ENCODE peak calls at places on chromosomes 1 and 21, in eight cellular contexts. J, N, M, A, U, T, O and D are unnamed samples. For H3K27me3, the result is how much of the 10 kb centered on the place peaks cover.

GRCh38 chr1:108199231-108199657 is 899 bp downstream of the SLC25A24 start:
- DNase-seq in J (no peak), N (peak), M (no peak), A (no peak), U (no peak), T (peak), O (peak), D (no peak)

GRCh38 chr1:174051956-174052355 is 29.8 kb upstream of the RC3H1 start:
- DNase-seq in J (no peak), N (no peak), M (no peak), A (no peak), U (peak), T (no peak), O (peak), D (no peak)

GRCh38 chr1:54248966-54249365 is 49.0 kb downstream of the MRPL37 start:
- DNase-seq in J (no peak), N (no peak), M (no peak), A (no peak), U (no peak), T (no peak), O (no peak), D (no peak)

GRCh38 chr1:1763657-1764621 is 14.3 kb downstream of the NADK start:
- DNase-seq in J (no peak), N (no peak), M (peak), A (peak), U (peak), T (no peak), O (no peak), D (peak)

GRCh38 chr1:41802532-41803501 is 115.9 kb downstream of the HIVEP3 start:
- DNase-seq in J (no peak), N (no peak), M (peak), A (no peak), U (peak), T (no peak), O (no peak), D (peak)

GRCh38 chr1:10873189-10873588 is 76.7 kb upstream of the CASZ1 start:
- DNase-seq in J (no peak), N (no peak), M (no peak), A (no peak), U (no peak), T (no peak), O (peak), D (no peak)

GRCh38 chr1:233714631-233715217 is 100.8 kb downstream of the KCNK1 start:
- DNase-seq in J (no peak), N (no peak), M (no peak), A (peak), U (no peak), T (no peak), O (no peak), D (no peak)

GRCh38 chr1:151612506-151613274 is 840 bp downstream of the SNX27 start:
- DNase-seq in J (no peak), N (peak), M (peak), A (no peak), U (no peak), T (peak), O (peak), D (peak)

GRCh38 chr1:198549863-198550262 is 9.4 kb upstream of the ATP6V1G3 start:
- DNase-seq in J (no peak), N (no peak), M (no peak), A (no peak), U (no peak), T (no peak), O (no peak), D (no peak)

GRCh38 chr1:167344112-167344511 is 123.4 kb downstream of the POU2F1 start:
- DNase-seq in J (no peak), N (no peak), M (no peak), A (no peak), U (no peak), T (no peak), O (no peak), D (no peak)

GRCh38 chr1:232561381-232561780 is 68.6 kb downstream of the SIPA1L2 start:
- DNase-seq in J (no peak), N (no peak), M (no peak), A (no peak), U (no peak), T (no peak), O (peak), D (no peak)

GRCh38 chr1:186982116-186982515 is 153.4 kb downstream of the PLA2G4A start:
- DNase-seq in J (no peak), N (no peak), M (no peak), A (no peak), U (no peak), T (no peak), O (no peak), D (no peak)

GRCh38 chr1:220893701-220894024 is 14.4 kb downstream of the HLX start:
- DNase-seq in J (no peak), N (no peak), M (no peak), A (no peak), U (no peak), T (no peak), O (no peak), D (no peak)

GRCh38 chr21:42066521-42066920 is 4.6 kb upstream of the UMODL1 start:
- DNase-seq in J (no peak), N (no peak), M (no peak), A (no peak), U (no peak), T (no peak), O (no peak), D (no peak)

GRCh38 chr1:53754484-53755312 is 15.7 kb upstream of the GLIS1 start:
- DNase-seq in J (no peak), N (peak), M (no peak), A (no peak), U (no peak), T (peak), O (peak), D (peak)

GRCh38 chr1:6554031-6554906 is at the start of gene NOL9:
- DNase-seq in J (peak), N (peak), M (peak), A (peak), U (peak), T (peak), O (peak), D (peak)

GRCh38 chr1:201140235-201140940 is 13.4 kb upstream of the ASCL5 start:
- DNase-seq in J (no peak), N (no peak), M (no peak), A (no peak), U (no peak), T (no peak), O (no peak), D (no peak)

GRCh38 chr1:41483960-41484844 is at the start of gene EDN2:
- DNase-seq in J (no peak), N (no peak), M (peak), A (peak), U (no peak), T (peak), O (no peak), D (peak)

GRCh38 chr21:46545911-46546310 is 59.0 kb downstream of the S100B start:
- DNase-seq in J (no peak), N (no peak), M (no peak), A (peak), U (no peak), T (no peak), O (no peak), D (no peak)

GRCh38 chr1:75845576-75845975 is 48.9 kb downstream of the MSH4 start:
- DNase-seq in J (no peak), N (no peak), M (no peak), A (no peak), U (no peak), T (no peak), O (no peak), D (no peak)

GRCh38 chr21:22351076-22351475 is 1352.9 kb downstream of the NCAM2 start:
- DNase-seq in J (no peak), N (no peak), M (no peak), A (no peak), U (no peak), T (no peak), O (peak), D (no peak)

GRCh38 chr1:108692724-108693655 is 880 bp downstream of the PRPF38B start:
- DNase-seq in J (no peak), N (peak), M (peak), A (peak), U (peak), T (no peak), O (peak), D (peak)

GRCh38 chr1:156151093-156151688 is 2.2 kb upstream of the SEMA4A start:
- DNase-seq in J (no peak), N (no peak), M (no peak), A (no peak), U (no peak), T (no peak), O (no peak), D (no peak)

GRCh38 chr1:247824023-247824422 is at the start of gene OR14A16:
- DNase-seq in J (no peak), N (no peak), M (no peak), A (no peak), U (no peak), T (no peak), O (no peak), D (no peak)

GRCh38 chr1:228957535-228957934 is 222.3 kb downstream of the RHOU start:
- DNase-seq in J (no peak), N (no peak), M (no peak), A (no peak), U (no peak), T (peak), O (no peak), D (no peak)

GRCh38 chr1:245155186-245156040 is 628 bp downstream of the KIF26B start:
- DNase-seq in J (no peak), N (peak), M (no peak), A (no peak), U (peak), T (peak), O (peak), D (peak)

GRCh38 chr1:2556277-2557145 is at the start of gene TNFRSF14:
- DNase-seq in J (no peak), N (peak), M (peak), A (peak), U (peak), T (peak), O (peak), D (peak)

GRCh38 chr1:81600878-81601658 is 199.7 kb upstream of the ADGRL2 start:
- DNase-seq in J (no peak), N (no peak), M (no peak), A (no peak), U (no peak), T (no peak), O (peak), D (peak)

GRCh38 chr1:29331731-29332130 is 95.4 kb downstream of the PTPRU start:
- DNase-seq in J (no peak), N (no peak), M (no peak), A (no peak), U (no peak), T (no peak), O (no peak), D (no peak)

GRCh38 chr1:32052887-32053286 is 19.9 kb upstream of the TMEM39B start:
- DNase-seq in J (no peak), N (no peak), M (no peak), A (no peak), U (no peak), T (peak), O (no peak), D (no peak)

GRCh38 chr1:39688706-39689105 is 2.5 kb downstream of the HPCAL4 start:
- DNase-seq in J (no peak), N (no peak), M (no peak), A (no peak), U (no peak), T (no peak), O (no peak), D (no peak)
- H3K27me3 ChIP-seq in J (half or more), N (half or more), M (under half), A (under half), U (under half), T (half or more), O (half or more), D (under half)

GRCh38 chr1:88681223-88681622 is 2.9 kb upstream of the PKN2 start:
- DNase-seq in J (no peak), N (no peak), M (no peak), A (no peak), U (no peak), T (no peak), O (no peak), D (no peak)

GRCh38 chr1:88685239-88685604 is 1.1 kb downstream of the PKN2 start:
- DNase-seq in J (no peak), N (peak), M (no peak), A (no peak), U (no peak), T (no peak), O (no peak), D (no peak)

GRCh38 chr1:88684482-88685238 is 587 bp downstream of the PKN2 start:
- DNase-seq in J (no peak), N (peak), M (peak), A (peak), U (no peak), T (peak), O (peak), D (peak)

GRCh38 chr1:88683516-88683847 is 591 bp upstream of the PKN2 start:
- DNase-seq in J (peak), N (peak), M (peak), A (peak), U (no peak), T (peak), O (no peak), D (peak)

DNA sequence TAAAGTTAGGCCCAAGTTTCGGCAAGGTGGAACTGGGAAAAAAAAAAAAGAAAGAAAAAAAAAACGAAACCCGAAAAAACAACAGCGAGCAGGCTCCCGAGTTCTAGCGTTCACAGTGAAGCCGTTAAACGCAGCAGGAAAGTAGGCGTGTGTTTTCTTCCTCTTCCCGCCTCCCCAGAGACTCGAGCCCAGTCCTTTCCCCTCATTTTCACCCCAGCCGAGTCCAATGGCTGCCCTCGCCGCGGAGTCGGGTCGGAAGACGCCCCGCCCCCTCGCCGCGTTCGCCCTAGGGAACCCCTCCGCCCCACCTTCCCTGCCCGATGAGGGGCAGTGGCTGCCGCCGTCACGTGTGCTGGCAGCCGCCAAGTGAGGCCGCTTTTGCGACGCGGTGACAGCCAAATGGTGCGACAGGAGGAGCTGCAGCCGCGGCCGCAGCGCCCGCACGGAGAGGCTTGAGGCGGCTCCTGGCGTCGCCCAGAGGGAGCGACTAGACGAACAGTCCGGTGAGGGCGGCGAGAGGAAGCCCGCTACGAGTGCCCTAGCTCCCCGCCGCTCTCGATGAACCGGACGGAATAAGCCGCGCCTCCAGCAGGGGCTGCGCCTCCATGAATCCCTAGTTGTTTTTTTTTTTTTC is at the start of gene PKN2:
- DNase-seq in J (peak), N (peak), M (peak), A (peak), U (peak), T (peak), O (peak), D (peak)
- TF ChIP-seq CTCF in J (peak), N (peak), M (peak), A (no peak), U (no peak), T (peak), O (peak), D (no peak)

GRCh38 chr1:3955196-3955772 is 55.2 kb upstream of the C1orf174 start:
- DNase-seq in J (no peak), N (no peak), M (no peak), A (no peak), U (no peak), T (no peak), O (no peak), D (no peak)
- H3K27me3 ChIP-seq in J (under half), N (under half), M (under half), A (under half), U (under half), T (under half), O (half or more), D (under half)

DNA sequence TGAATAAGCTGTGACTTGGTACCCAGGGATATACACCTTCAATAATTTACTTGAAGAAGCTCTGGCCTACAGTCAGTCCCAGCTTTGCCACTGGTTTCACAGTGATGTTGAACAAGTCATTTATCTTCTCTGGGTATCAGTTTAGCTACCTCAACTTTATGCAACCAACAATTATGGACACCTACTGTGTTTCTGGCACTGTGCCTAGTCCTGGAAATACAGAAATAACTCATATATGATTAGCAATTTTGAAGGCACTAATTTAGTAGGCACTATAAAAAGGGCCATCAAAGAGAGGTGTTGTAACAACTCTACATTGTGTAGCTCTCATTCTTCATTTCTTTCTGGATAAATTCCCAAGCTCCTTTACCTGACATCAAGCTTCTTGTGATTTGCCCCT is 88.6 kb upstream of the SPATA6 start:
- DNase-seq in J (no peak), N (no peak), M (no peak), A (no peak), U (no peak), T (no peak), O (no peak), D (no peak)
- TF ChIP-seq CTCF in J (no peak), N (no peak), M (no peak), A (no peak), U (no peak), T (no peak), O (no peak), D (no peak)

DNA sequence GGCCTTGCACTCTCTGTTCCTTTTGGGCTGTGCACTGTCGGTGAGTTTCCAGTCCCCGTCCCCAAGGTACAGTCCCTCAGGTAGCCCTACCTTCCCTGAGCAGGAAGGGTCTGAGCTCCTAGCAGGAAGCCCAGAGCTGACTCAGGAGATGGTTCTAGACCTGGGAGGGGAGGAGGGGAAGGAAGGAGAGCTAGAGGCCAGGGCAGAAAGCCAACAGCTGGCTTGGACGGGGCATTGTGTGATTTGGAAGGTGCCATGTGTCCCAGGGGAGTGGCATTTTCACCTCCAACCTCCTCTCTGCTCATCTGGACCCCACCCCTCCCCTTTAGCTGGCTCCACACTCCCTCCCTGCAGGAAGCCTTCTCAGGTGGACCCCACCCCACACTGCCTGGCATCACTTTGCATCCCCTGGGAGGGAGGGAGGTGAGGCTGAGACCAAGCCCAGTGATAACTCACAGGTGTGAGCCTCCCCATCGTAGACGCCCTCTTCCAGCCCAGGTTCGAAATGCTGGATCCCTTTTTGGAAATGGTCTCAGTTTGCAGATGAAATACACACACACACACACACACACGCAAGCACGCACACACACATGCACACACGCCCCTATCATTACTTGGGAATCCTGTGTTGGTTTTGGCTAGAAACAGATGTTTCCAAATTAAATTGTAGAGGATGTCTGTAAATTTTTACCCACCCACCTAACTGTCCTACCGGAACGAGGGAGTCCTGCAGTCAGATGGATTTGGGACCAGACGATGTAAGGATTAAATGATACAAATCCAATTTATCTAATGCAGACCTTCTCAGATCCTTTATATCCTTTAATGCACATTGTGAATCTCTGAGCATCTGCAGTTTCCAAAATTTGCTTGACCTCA is 19.7 kb upstream of the IFNLR1 start:
- DNase-seq in J (no peak), N (no peak), M (no peak), A (peak), U (no peak), T (no peak), O (no peak), D (no peak)
- H3K27me3 ChIP-seq in J (under half), N (under half), M (under half), A (under half), U (under half), T (under half), O (under half), D (under half)